ENCODE peak calls at places on chromosomes 2 and 18, in five cellular contexts. J, P, E, O and M are unnamed samples.

GRCh38 chr2:124542932-124543640 is 518.0 kb downstream of the CNTNAP5 start:
- DNase-seq in P (no peak), O (no peak), J (no peak), E (no peak), M (no peak)

GRCh38 chr2:137525644-137526190 is 438.6 kb upstream of the HNMT start:
- DNase-seq in E (no peak), P (no peak), O (no peak), J (no peak), M (no peak)

GRCh38 chr2:38515155-38516074 is 87.3 kb downstream of the HNRNPLL start:
- DNase-seq in J (peak; percentile 84), E (no peak), P (peak; percentile 85), O (no peak), M (no peak)

GRCh38 chr2:120684691-120685402 is 50.8 kb upstream of the GLI2 start:
- DNase-seq in E (peak; percentile 67), J (no peak), P (peak; percentile 56), O (no peak), M (no peak)

GRCh38 chr18:76937597-76937996 is 115.2 kb downstream of the ZNF236 start:
- DNase-seq in J (no peak), E (no peak), O (no peak), P (no peak), M (no peak)

GRCh38 chr2:32735370-32735769 is 107.5 kb downstream of the TTC27 start:
- DNase-seq in J (no peak), O (no peak), E (no peak), P (no peak), M (no peak)

GRCh38 chr2:22450831-22451230 is 934.1 kb upstream of the KLHL29 start:
- DNase-seq in P (no peak), E (no peak), O (no peak), J (no peak), M (no peak)

GRCh38 chr2:64463784-64464183 is 9.8 kb downstream of the LGALSL start:
- DNase-seq in P (peak; percentile 68), E (peak; percentile 23), J (no peak), O (no peak), M (no peak)

GRCh38 chr2:138433995-138434991 is 67.3 kb upstream of the SPOPL start:
- DNase-seq in E (no peak), J (no peak), P (no peak), O (no peak), M (no peak)

GRCh38 chr2:58569460-58570185 is 328.5 kb upstream of the FANCL start:
- DNase-seq in E (no peak), J (no peak), O (no peak), P (peak; percentile 69), M (peak; percentile 69)

GRCh38 chr18:24157855-24158254 is 19.0 kb downstream of the CABYR start:
- DNase-seq in O (no peak), J (no peak), E (no peak), P (no peak), M (no peak)

GRCh38 chr2:226795281-226796011 is 4.2 kb downstream of the IRS1 start:
- DNase-seq in O (no peak), E (no peak), J (peak; percentile 76), P (peak; percentile 37), M (no peak)

GRCh38 chr2:239275037-239275685 is 125.7 kb downstream of the HDAC4 start:
- DNase-seq in E (peak; percentile 97), O (peak; percentile 81), P (peak; percentile 87), J (peak; percentile 94), M (peak; percentile 88)

GRCh38 chr2:234491281-234491680 is 5.6 kb downstream of the ARL4C start:
- DNase-seq in J (no peak), E (no peak), O (no peak), P (no peak), M (no peak)

GRCh38 chr2:48600917-48601316 is 16.7 kb upstream of the GTF2A1L start:
- DNase-seq in O (no peak), P (peak; percentile 41), E (peak; percentile 27), J (no peak), M (no peak)

GRCh38 chr18:74040459-74041332 is 106.9 kb downstream of the FBXO15 start:
- DNase-seq in E (no peak), O (peak; percentile 62), J (no peak), P (peak; percentile 52), M (no peak)

GRCh38 chr18:68314403-68314802 is 400.5 kb downstream of the TMX3 start:
- DNase-seq in O (no peak), P (peak; percentile 40), J (no peak), E (peak; percentile 5), M (no peak)

GRCh38 chr2:23492941-23493340 is 108.0 kb downstream of the KLHL29 start:
- DNase-seq in E (no peak), O (no peak), J (no peak), P (no peak), M (no peak)

GRCh38 chr2:1846046-1847015 is 102.0 kb upstream of the PXDN start:
- DNase-seq in O (no peak), J (no peak), E (no peak), P (no peak), M (no peak)

GRCh38 chr18:37282386-37283037 is 283.1 kb downstream of the CELF4 start:
- DNase-seq in P (peak; percentile 1), E (no peak), O (no peak), J (no peak), M (no peak)
- TF ChIP-seq CTCF in P (peak; percentile 48), E (peak; percentile 50), O (no peak), J (peak; percentile 6), M (peak; percentile 78)

GRCh38 chr18:43819397-43819796 is 542.1 kb upstream of the SYT4 start:
- DNase-seq in O (no peak), E (no peak), J (no peak), P (no peak), M (no peak)
- H3K4me3 ChIP-seq in O (no peak overlapping the region), E (no peak overlapping the region), J (no peak overlapping the region), P (no peak overlapping the region), M (no peak overlapping the region)

GRCh38 chr2:16216555-16216938 is 276.2 kb downstream of the MYCN start:
- DNase-seq in J (no peak), O (no peak), P (no peak), E (no peak), M (no peak)

GRCh38 chr2:16219292-16219975 is 279.1 kb downstream of the MYCN start:
- DNase-seq in P (no peak), O (no peak), E (no peak), J (no peak), M (no peak)

GRCh38 chr2:16218161-16218560 is 277.8 kb downstream of the MYCN start:
- DNase-seq in J (no peak), E (no peak), O (no peak), P (no peak), M (no peak)

GRCh38 chr2:16217271-16217670 is 276.9 kb downstream of the MYCN start:
- DNase-seq in O (no peak), P (no peak), E (no peak), J (no peak), M (no peak)

GRCh38 chr2:16218651-16219050 is 278.3 kb downstream of the MYCN start:
- DNase-seq in O (no peak), E (no peak), P (no peak), J (no peak), M (no peak)
- TF ChIP-seq CTCF in O (no peak), E (no peak), P (peak; percentile 30), J (peak; percentile 15), M (peak; percentile 31)

GRCh38 chr2:131394147-131394931 is 30.4 kb upstream of the RAB6D start:
- DNase-seq in J (peak; percentile 54), P (no peak), E (no peak), O (no peak), M (no peak)
- H3K4me3 ChIP-seq in J (peak overlapping the region; percentile 36), P (no peak overlapping the region), E (no peak overlapping the region), O (no peak overlapping the region), M (peak overlapping the region; percentile 43)

DNA sequence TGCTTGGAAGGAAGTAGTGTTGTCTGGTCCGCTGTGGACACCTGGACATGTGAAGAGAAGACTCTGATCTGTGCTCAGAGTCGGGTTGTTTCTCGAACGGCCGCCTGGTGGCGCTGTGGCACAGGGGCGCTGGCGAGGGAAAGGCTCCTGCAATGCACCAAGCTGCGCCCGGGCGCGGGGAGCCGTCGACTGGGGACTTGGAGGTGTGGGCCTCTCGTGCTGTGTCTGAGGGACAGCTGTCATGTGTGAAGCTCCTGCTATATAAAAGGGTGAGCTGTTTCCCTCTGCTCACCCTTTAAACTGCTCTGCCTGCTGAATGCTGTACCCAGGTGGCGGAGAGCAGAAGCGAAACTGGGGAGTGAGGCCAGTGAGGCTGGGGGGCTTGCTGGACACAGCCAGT is 44.0 kb downstream of the GNAL start:
- DNase-seq in J (peak; percentile 90), E (peak; percentile 13), P (peak; percentile 85), O (peak; percentile 64), M (no peak)
- TF ChIP-seq CTCF in J (peak; percentile 93), E (peak; percentile 93), P (peak; percentile 96), O (peak; percentile 72), M (peak; percentile 88)

DNA sequence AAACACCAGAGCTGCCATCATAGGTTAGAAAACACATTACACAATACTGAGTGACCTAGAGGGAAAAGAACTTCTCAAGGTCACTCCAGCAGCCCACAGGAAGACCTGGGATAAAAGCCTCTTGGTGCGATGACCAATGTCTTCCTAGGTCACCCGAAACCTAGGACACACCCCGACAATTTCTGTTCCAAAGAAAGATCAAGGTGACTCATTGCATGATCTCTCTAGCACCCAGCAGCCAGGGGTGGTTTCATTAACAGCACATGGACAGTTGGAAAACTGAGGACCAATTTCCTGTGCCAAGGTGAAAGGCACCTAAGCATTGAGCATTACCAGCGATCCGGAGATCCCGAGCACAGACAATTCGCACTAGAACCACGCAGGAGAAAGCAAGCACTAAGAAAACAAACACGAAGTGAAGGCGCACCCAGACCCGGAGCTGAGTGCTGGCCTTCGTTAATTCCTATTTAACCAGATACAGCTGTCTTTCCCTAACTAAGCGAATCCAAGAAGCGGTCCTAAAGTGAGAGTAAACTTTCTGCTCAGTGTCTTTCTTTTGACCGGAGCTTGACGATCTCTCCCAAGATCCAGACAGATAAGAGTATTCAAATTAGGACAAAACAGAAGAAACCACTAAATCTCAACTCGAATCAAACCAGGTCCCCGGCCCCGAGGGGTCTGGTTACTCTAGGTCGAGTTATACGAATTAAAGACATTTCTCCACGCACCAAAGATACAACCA is 1.4 kb downstream of the CACNB4 start:
- DNase-seq in E (no peak), J (no peak), P (peak; percentile 17), O (no peak), M (no peak)
- H3K4me3 ChIP-seq in E (peak overlapping the region; percentile 51), J (peak overlapping the region; percentile 79), P (peak overlapping the region; percentile 62), O (peak overlapping the region; percentile 45), M (peak overlapping the region; percentile 59)

GRCh38 chr18:75170916-75171315 is 38.0 kb downstream of the PTGR3 start:
- DNase-seq in E (no peak), J (no peak), P (no peak), O (no peak), M (no peak)

GRCh38 chr18:75170022-75170789 is 38.7 kb downstream of the PTGR3 start:
- DNase-seq in O (no peak), E (no peak), J (no peak), P (no peak), M (no peak)

GRCh38 chr18:75172299-75173124 is 36.4 kb downstream of the PTGR3 start:
- DNase-seq in O (no peak), E (no peak), J (no peak), P (no peak), M (no peak)

GRCh38 chr18:75173758-75174157 is 35.2 kb downstream of the PTGR3 start:
- DNase-seq in E (no peak), O (no peak), P (no peak), J (no peak), M (no peak)

GRCh38 chr18:75173125-75173432 is 35.9 kb downstream of the PTGR3 start:
- DNase-seq in O (no peak), J (no peak), E (no peak), P (peak; percentile 11), M (no peak)
- TF ChIP-seq CTCF in O (no peak), J (no peak), E (no peak), P (peak; percentile 40), M (no peak)